ENCODE peak calls at places on chromosomes 7 and 10, in five cellular contexts. D is T-helper 1 cell, S is GM06990, U is nephron progenitor cell, C is non-pigmented ciliary epithelial cell. Y is an unnamed sample.

GRCh38 chr7:5682889-5683670 is 98.4 kb downstream of the RNF216 start:
- DNase-seq in D (no peak), S (no peak), U (no peak), C (no peak), Y (no peak)

GRCh38 chr7:6340241-6340640 is 67.8 kb upstream of the CYTH3 start:
- DNase-seq in D (no peak), S (no peak), U (no peak), C (no peak), Y (no peak)

GRCh38 chr7:32525839-32526238 is 30.6 kb downstream of the AVL9 start:
- DNase-seq in D (no peak), S (no peak), U (no peak), C (no peak), Y (no peak)

GRCh38 chr7:106623846-106624245 is 37.1 kb downstream of the CCDC71L start:
- DNase-seq in D (no peak), S (no peak), U (no peak), C (no peak), Y (no peak)

GRCh38 chr10:35331894-35332640 is 4.2 kb upstream of the CCNY start:
- DNase-seq in D (no peak), S (no peak), U (no peak), C (peak), Y (no peak)

GRCh38 chr7:29783671-29784070 is 22.6 kb upstream of the WIPF3 start:
- DNase-seq in D (no peak), S (no peak), U (no peak), C (no peak), Y (no peak)

GRCh38 chr7:143305423-143306070 is 10.4 kb upstream of the CLCN1 start:
- DNase-seq in D (peak), S (no peak), U (peak), C (no peak), Y (peak)

GRCh38 chr10:101063162-101063525 is 1.4 kb downstream of the KAZALD1 start:
- DNase-seq in D (no peak), S (no peak), U (no peak), C (no peak), Y (no peak)

GRCh38 chr7:33300742-33301141 is 171.4 kb downstream of the BBS9 start:
- DNase-seq in D (no peak), S (no peak), U (no peak), C (no peak), Y (no peak)

GRCh38 chr7:2802082-2802481 is 42.0 kb downstream of the GNA12 start:
- DNase-seq in D (no peak), S (no peak), U (no peak), C (no peak), Y (no peak)

GRCh38 chr7:27202018-27202740 is 2.3 kb upstream of the HOXA13 start:
- DNase-seq in D (no peak), S (no peak), U (no peak), C (no peak), Y (no peak)

GRCh38 chr7:103637080-103637479 is 191.1 kb upstream of the SLC26A5 start:
- DNase-seq in D (no peak), S (no peak), U (no peak), C (peak), Y (no peak)

Y was measured in T-helper 2 cell.